ENCODE peak calls at places on chromosomes 5 and 9, in ten cellular contexts. Y, F, V, M, R, C, L, A, O and N are unnamed samples.

GRCh38 chr5:65978251-65978650 is 51.9 kb downstream of the ERBIN start:
- DNase-seq in R (no peak), F (no peak), L (no peak), Y (no peak), V (no peak), A (no peak), C (no peak), M (no peak), O (no peak), N (no peak)

GRCh38 chr5:80474929-80475328 is 13.0 kb upstream of the FAM151B start:
- DNase-seq in C (no peak), R (no peak), A (no peak), M (no peak), O (no peak), V (no peak), F (no peak), L (no peak), Y (no peak), N (no peak)

GRCh38 chr5:141630570-141631140 is 6.0 kb downstream of the HDAC3 start:
- DNase-seq in O (no peak), C (no peak), R (no peak), A (no peak), F (no peak), M (no peak), L (no peak), Y (no peak), V (no peak), N (no peak)

GRCh38 chr9:91486699-91487497 is 63.3 kb upstream of the NFIL3 start:
- DNase-seq in A (no peak), L (peak), O (no peak), C (no peak), F (no peak), Y (no peak), V (no peak), R (peak), M (no peak), N (no peak)

GRCh38 chr5:123113136-123113535 is 24.1 kb downstream of the PRDM6 start:
- DNase-seq in R (no peak), Y (no peak), V (no peak), L (no peak), A (no peak), O (no peak), F (no peak), C (no peak), M (no peak), N (no peak)

GRCh38 chr9:2087500-2088313 is 72.6 kb downstream of the SMARCA2 start:
- DNase-seq in O (peak), Y (no peak), A (no peak), C (no peak), L (peak), M (no peak), R (peak), V (no peak), F (no peak), N (no peak)

GRCh38 chr9:136981588-136982231 is 1.1 kb upstream of the LCNL1 start:
- DNase-seq in F (no peak), R (peak), Y (peak), M (peak), A (no peak), C (no peak), V (no peak), O (peak), L (no peak), N (no peak)

GRCh38 chr5:100690036-100690560 is 154.9 kb downstream of the FAM174A start:
- DNase-seq in V (no peak), M (no peak), L (peak), O (peak), R (no peak), F (no peak), A (no peak), C (no peak), Y (no peak), N (no peak)

GRCh38 chr9:93576296-93577044 is at the start of gene PHF2:
- DNase-seq in Y (no peak), R (no peak), M (peak), C (peak), V (peak), A (no peak), L (no peak), O (no peak), F (peak), N (peak)

GRCh38 chr5:91221917-91222316 is 161.2 kb downstream of the ARRDC3 start:
- DNase-seq in O (no peak), R (no peak), C (no peak), M (no peak), F (no peak), A (no peak), V (no peak), Y (no peak), L (no peak), N (no peak)

GRCh38 chr5:122173484-122174191 is 44.3 kb downstream of the ZNF474 start:
- DNase-seq in F (no peak), L (no peak), V (no peak), M (no peak), O (no peak), A (no peak), C (no peak), Y (no peak), R (no peak), N (no peak)

GRCh38 chr5:11069041-11069440 is 308.0 kb upstream of the DAP start:
- DNase-seq in R (no peak), Y (no peak), F (no peak), M (no peak), C (no peak), A (no peak), O (peak), L (no peak), V (no peak), N (no peak)

GRCh38 chr5:177086918-177087706 is 397 bp downstream of the FGFR4 start:
- DNase-seq in V (peak), A (no peak), C (peak), O (peak), F (peak), L (peak), Y (peak), M (peak), R (no peak), N (peak)

GRCh38 chr9:17906204-17906840 is 327.5 kb downstream of the SH3GL2 start:
- DNase-seq in F (no peak), L (no peak), Y (peak), R (peak), V (no peak), C (no peak), A (no peak), O (no peak), M (peak), N (no peak)

GRCh38 chr5:80283360-80283759 is 27.5 kb upstream of the SERINC5 start:
- DNase-seq in C (no peak), M (no peak), O (no peak), R (no peak), F (no peak), A (no peak), L (no peak), V (no peak), Y (no peak), N (no peak)

GRCh38 chr5:93604119-93604963 is 21.3 kb downstream of the NR2F1 start:
- DNase-seq in F (no peak), A (no peak), M (peak), O (no peak), C (no peak), L (peak), R (peak), V (no peak), Y (no peak), N (no peak)

GRCh38 chr5:128905225-128906110 is 59.8 kb upstream of the SLC27A6 start:
- DNase-seq in A (no peak), O (peak), V (peak), M (peak), C (peak), Y (no peak), R (peak), F (no peak), L (peak), N (peak)

GRCh38 chr9:127974769-127975261 is 6.0 kb downstream of the EEIG1 start:
- DNase-seq in M (no peak), O (no peak), C (no peak), V (no peak), A (no peak), F (no peak), Y (peak), R (no peak), L (no peak), N (no peak)

GRCh38 chr5:107806705-107807104 is 136.0 kb upstream of the EFNA5 start:
- DNase-seq in C (no peak), A (no peak), O (peak), F (no peak), M (no peak), Y (no peak), V (no peak), L (no peak), R (no peak), N (no peak)

GRCh38 chr9:91845839-91846238 is 104.2 kb downstream of the ROR2 start:
- DNase-seq in Y (no peak), C (no peak), L (no peak), O (no peak), R (no peak), A (no peak), F (no peak), V (no peak), M (no peak), N (no peak)

GRCh38 chr5:54571462-54571861 is 53.9 kb downstream of the SNX18 start:
- DNase-seq in L (no peak), C (no peak), R (no peak), O (no peak), V (no peak), Y (no peak), A (no peak), F (no peak), M (no peak), N (no peak)

GRCh38 chr5:107090471-107090870 is 580.3 kb downstream of the EFNA5 start:
- DNase-seq in L (peak), R (no peak), M (peak), A (no peak), C (no peak), Y (no peak), F (no peak), V (no peak), O (no peak), N (no peak)